ENCODE peak calls at places on chromosome 1, in seven cellular contexts. L is NCI-H1092, Z is activated T-helper 1 cell treated with Interleukin-2 at 50 U/mL for 16 hours, F is D721Med, W is NCI-H2107, D is esophagus squamous epithelium, V is H54. K is an unnamed sample.

GRCh38 chr1:5915587-5916571 is 76.3 kb downstream of the NPHP4 start:
- DNase-seq in L (no peak), Z (no peak), F (no peak), W (no peak), D (no peak), V (peak), K (no peak)

GRCh38 chr1:119602169-119602568 is 45.9 kb downstream of the ZNF697 start:
- DNase-seq in L (no peak), Z (no peak), F (no peak), W (no peak), D (no peak), V (no peak), K (no peak)

GRCh38 chr1:167219194-167219593 is 1.5 kb upstream of the POU2F1 start:
- DNase-seq in L (no peak), Z (no peak), F (no peak), W (no peak), D (no peak), V (no peak), K (no peak)

GRCh38 chr1:224377676-224378006 is 21.0 kb downstream of the CNIH4 start:
- DNase-seq in L (no peak), Z (no peak), F (no peak), W (no peak), D (no peak), V (peak), K (no peak)

GRCh38 chr1:228211871-228212414 is 4.1 kb downstream of the OBSCN start:
- DNase-seq in L (no peak), Z (no peak), F (no peak), W (no peak), D (no peak), V (no peak), K (no peak)

GRCh38 chr1:211335507-211336157 is 9.0 kb downstream of the TRAF5 start:
- DNase-seq in L (no peak), Z (no peak), F (no peak), W (no peak), D (no peak), V (no peak), K (no peak)

GRCh38 chr1:247043406-247043805 is 35.2 kb downstream of the ZNF670 start:
- DNase-seq in L (no peak), Z (no peak), F (no peak), W (no peak), D (no peak), V (no peak), K (no peak)

GRCh38 chr1:6148497-6149241 is 31.5 kb downstream of the CHD5 start:
- DNase-seq in L (peak), Z (peak), F (no peak), W (no peak), D (no peak), V (peak), K (no peak)

GRCh38 chr1:223713546-223714420 is 1.4 kb downstream of the CAPN2 start:
- DNase-seq in L (no peak), Z (no peak), F (peak), W (no peak), D (no peak), V (no peak), K (no peak)

K was measured in cerebellar nuclear complex.